ENCODE peak calls at places on chromosomes 4 and X, in nine cellular contexts. J is GM04504; X is hepatocyte; B is GM12865; Q is epithelial cell of proximal tubule; W is nephron progenitor cell; Y is AG10803; L is stimulated activated CD4-positive, alpha-beta T cell treated with anti-CD3 and anti-CD28 coated beads, Interleukin-2, amount 100 ng/mL, for 48 hours; U is kidney glomerular epithelial cell. O is an unnamed sample.

GRCh38 chr4:4388836-4389575 is 2.1 kb downstream of the NSG1 start:
- DNase-seq in J (no peak), X (no peak), B (no peak), Q (no peak), W (no peak), Y (no peak), L (no peak), U (no peak), O (no peak)

GRCh38 chr4:56698329-56698728 is 17.2 kb upstream of the HOPX start:
- DNase-seq in J (no peak), X (peak), B (no peak), Q (no peak), W (no peak), Y (peak), L (no peak), U (no peak), O (no peak)

GRCh38 chr4:40227284-40227683 is 30.5 kb downstream of the RHOH start:
- DNase-seq in J (no peak), X (no peak), B (peak), Q (no peak), W (no peak), Y (no peak), L (no peak), U (no peak), O (no peak)

GRCh38 chrX:151478052-151478451 is 81.0 kb downstream of the VMA21 start:
- DNase-seq in J (no peak), X (no peak), B (no peak), Q (no peak), W (no peak), Y (no peak), L (no peak), U (no peak), O (no peak)

GRCh38 chr4:126777649-126778048 is 855.1 kb upstream of the INTU start:
- DNase-seq in J (peak), X (no peak), B (no peak), Q (no peak), W (no peak), Y (peak), L (no peak), U (no peak), O (peak)

GRCh38 chrX:43166874-43167273 is 388.9 kb upstream of the PPP1R2C start:
- DNase-seq in J (no peak), X (peak), B (no peak), Q (no peak), W (no peak), Y (no peak), L (no peak), U (no peak), O (no peak)

GRCh38 chrX:42771836-42772335 is 6.1 kb downstream of the PPP1R2C start:
- DNase-seq in J (no peak), X (no peak), B (no peak), Q (no peak), W (no peak), Y (peak), L (no peak), U (no peak), O (no peak)

GRCh38 chr4:184644553-184645307 is 4.5 kb downstream of the CASP3 start:
- DNase-seq in J (no peak), X (no peak), B (no peak), Q (no peak), W (no peak), Y (no peak), L (no peak), U (peak), O (no peak)

GRCh38 chrX:108735087-108735679 is 1.2 kb downstream of the IRS4 start:
- DNase-seq in J (no peak), X (peak), B (peak), Q (no peak), W (peak), Y (no peak), L (no peak), U (no peak), O (no peak)

GRCh38 chrX:153642655-153643430 is 4.2 kb upstream of the DUSP9 start:
- DNase-seq in J (no peak), X (no peak), B (no peak), Q (no peak), W (no peak), Y (no peak), L (no peak), U (no peak), O (no peak)

GRCh38 chr4:146175541-146176453 is at the start of gene LSM6:
- DNase-seq in J (peak), X (peak), B (peak), Q (peak), W (peak), Y (peak), L (peak), U (peak), O (peak)

GRCh38 chrX:120302434-120302833 is 8.8 kb downstream of the TMEM255A start:
- DNase-seq in J (no peak), X (peak), B (peak), Q (no peak), W (no peak), Y (no peak), L (no peak), U (no peak), O (no peak)

GRCh38 chr4:3517731-3518510 is 14.3 kb downstream of the LRPAP1 start:
- DNase-seq in J (no peak), X (no peak), B (no peak), Q (no peak), W (no peak), Y (no peak), L (no peak), U (no peak), O (no peak)

GRCh38 chr4:34766935-34767859 is 1477.1 kb downstream of the ARAP2 start:
- DNase-seq in J (no peak), X (no peak), B (no peak), Q (no peak), W (no peak), Y (no peak), L (no peak), U (no peak), O (no peak)

GRCh38 chr4:184649971-184650855 is 675 bp downstream of the PRIMPOL start:
- DNase-seq in J (peak), X (peak), B (peak), Q (no peak), W (peak), Y (peak), L (peak), U (no peak), O (no peak)

GRCh38 chr4:168264903-168265302 is 53.6 kb downstream of the DDX60 start:
- DNase-seq in J (no peak), X (no peak), B (no peak), Q (no peak), W (no peak), Y (no peak), L (no peak), U (no peak), O (no peak)

GRCh38 chr4:104967034-104967401 is 179.7 kb upstream of the TET2 start:
- DNase-seq in J (no peak), X (peak), B (peak), Q (no peak), W (no peak), Y (no peak), L (no peak), U (no peak), O (no peak)

GRCh38 chr4:122783301-122784215 is 43.1 kb upstream of the FGF2 start:
- DNase-seq in J (peak), X (peak), B (no peak), Q (peak), W (peak), Y (peak), L (no peak), U (peak), O (peak)

GRCh38 chr4:69196209-69196965 is 18.2 kb downstream of the UGT2B11 start:
- DNase-seq in J (no peak), X (no peak), B (no peak), Q (no peak), W (no peak), Y (no peak), L (no peak), U (no peak), O (no peak)

GRCh38 chr4:25190407-25190806 is 30.2 kb upstream of the SEPSECS start:
- DNase-seq in J (no peak), X (peak), B (no peak), Q (no peak), W (no peak), Y (no peak), L (no peak), U (no peak), O (no peak)

GRCh38 chrX:123818243-123818642 is 41.6 kb upstream of the XIAP start:
- DNase-seq in J (no peak), X (peak), B (no peak), Q (peak), W (no peak), Y (peak), L (no peak), U (peak), O (no peak)

GRCh38 chrX:124226129-124226528 is 106.3 kb upstream of the TEX13D start:
- DNase-seq in J (no peak), X (no peak), B (no peak), Q (no peak), W (no peak), Y (no peak), L (no peak), U (no peak), O (no peak)

GRCh38 chr4:70815370-70815769 is 24.3 kb downstream of the GRSF1 start:
- DNase-seq in J (no peak), X (no peak), B (no peak), Q (no peak), W (no peak), Y (peak), L (no peak), U (no peak), O (no peak)

GRCh38 chr4:87465739-87466366 is 43.5 kb downstream of the NUDT9 start:
- DNase-seq in J (peak), X (peak), B (peak), Q (peak), W (no peak), Y (peak), L (no peak), U (peak), O (peak)

GRCh38 chr4:41749650-41750049 is 1.1 kb upstream of the PHOX2B start:
- DNase-seq in J (no peak), X (no peak), B (no peak), Q (no peak), W (no peak), Y (no peak), L (no peak), U (no peak), O (no peak)

GRCh38 chrX:75335127-75335458 is 61.2 kb downstream of the UPRT start:
- DNase-seq in J (no peak), X (no peak), B (no peak), Q (no peak), W (no peak), Y (no peak), L (no peak), U (no peak), O (no peak)

GRCh38 chr4:7815981-7816380 is 123.7 kb downstream of the AFAP1 start:
- DNase-seq in J (no peak), X (no peak), B (no peak), Q (no peak), W (no peak), Y (no peak), L (no peak), U (no peak), O (no peak)

GRCh38 chr4:176150283-176150682 is 45.1 kb downstream of the SPATA4 start:
- DNase-seq in J (peak), X (peak), B (peak), Q (peak), W (no peak), Y (peak), L (no peak), U (peak), O (peak)

GRCh38 chr4:185039508-185040273 is 21.4 kb downstream of the HELT start:
- DNase-seq in J (peak), X (peak), B (peak), Q (no peak), W (peak), Y (peak), L (peak), U (peak), O (peak)

GRCh38 chr4:123876640-123877039 is 480.0 kb downstream of the SPRY1 start:
- DNase-seq in J (no peak), X (no peak), B (no peak), Q (no peak), W (peak), Y (peak), L (no peak), U (peak), O (no peak)

GRCh38 chr4:46993075-46994006 is at the start of gene GABRA4:
- DNase-seq in J (no peak), X (peak), B (no peak), Q (no peak), W (peak), Y (no peak), L (no peak), U (no peak), O (no peak)

GRCh38 chr4:100424376-100424775 is 93.4 kb downstream of the EMCN start:
- DNase-seq in J (no peak), X (no peak), B (no peak), Q (no peak), W (no peak), Y (no peak), L (no peak), U (no peak), O (no peak)